ENCODE peak calls at places on chromosomes 6 and 20, in four cellular contexts. E is GM23338, J is GM19239, S is fibroblast of lung. N is an unnamed sample.

GRCh38 chr6:21457647-21458046 is 135.9 kb upstream of the SOX4 start:
- DNase-seq in S (no peak), E (no peak), J (no peak), N (no peak)

GRCh38 chr6:190596-191395 is 101.5 kb upstream of the DUSP22 start:
- DNase-seq in J (no peak), S (no peak), E (peak; percentile 33), N (no peak)

GRCh38 chr20:20130399-20130798 is 78.1 kb downstream of the CFAP61 start:
- DNase-seq in S (peak; percentile 2), E (peak; percentile 70), J (no peak), N (no peak)

GRCh38 chr6:131023834-131024504 is 39.1 kb downstream of the EPB41L2 start:
- DNase-seq in J (no peak), S (peak; percentile 85), E (no peak), N (peak; percentile 21)

GRCh38 chr20:20528896-20529295 is 161.0 kb downstream of the INSM1 start:
- DNase-seq in E (no peak), J (no peak), S (no peak), N (no peak)

GRCh38 chr6:15399651-15400470 is 154.0 kb downstream of the JARID2 start:
- DNase-seq in E (no peak), S (peak; percentile 92), J (no peak), N (peak; percentile 75)

GRCh38 chr6:78253618-78254017 is 600.8 kb downstream of the MEI4 start:
- DNase-seq in E (no peak), S (no peak), J (no peak), N (no peak)

GRCh38 chr6:41796474-41796873 is 9.0 kb downstream of the TOMM6 start:
- DNase-seq in J (no peak), S (no peak), E (no peak), N (no peak)

GRCh38 chr6:79544939-79545450 is 7.8 kb upstream of the LCA5 start:
- DNase-seq in J (peak; percentile 20), E (peak; percentile 97), S (peak; percentile 99), N (peak; percentile 89)

GRCh38 chr20:36313936-36314335 is 7.8 kb downstream of the DLGAP4 start:
- DNase-seq in S (no peak), E (no peak), J (no peak), N (no peak)

GRCh38 chr6:73285674-73286283 is 22.8 kb upstream of the KHDC1 start:
- DNase-seq in E (peak; percentile 82), J (no peak), S (peak; percentile 78), N (peak; percentile 81)

GRCh38 chr6:158358450-158359077 is 46.3 kb downstream of the TULP4 start:
- DNase-seq in E (no peak), S (no peak), J (no peak), N (no peak)

GRCh38 chr6:11272491-11273192 is 40.2 kb upstream of the NEDD9 start:
- DNase-seq in S (no peak), J (no peak), E (no peak), N (no peak)

GRCh38 chr6:31822038-31822821 is 5.3 kb upstream of the HSPA1B start:
- DNase-seq in E (peak; percentile 82), J (no peak), S (peak; percentile 92), N (peak; percentile 68)